ENCODE peak calls at places on chromosomes 4 and X, in seven cellular contexts. M is iPS-NIHi11; K is mammary epithelial cell; A is SW480; Y is C1 segment of cervical spinal cord; F is naive thymus-derived CD8-positive, alpha-beta T cell; U is GM13977. O is an unnamed sample.

GRCh38 chr4:82833696-82834313 is 35.2 kb upstream of the SCD5 start:
- DNase-seq in M (no peak), K (peak), A (peak), Y (no peak), F (no peak), U (no peak), O (no peak)

GRCh38 chr4:37095925-37096324 is 148.6 kb upstream of the NWD2 start:
- DNase-seq in M (no peak), K (no peak), A (no peak), Y (no peak), F (no peak), U (no peak), O (no peak)

GRCh38 chrX:11531226-11531625 is 134.5 kb downstream of the ARHGAP6 start:
- DNase-seq in M (no peak), K (no peak), A (no peak), Y (no peak), F (no peak), U (no peak), O (no peak)

GRCh38 chrX:63784902-63785692 is at the start of gene ARHGEF9:
- DNase-seq in M (peak), K (no peak), A (no peak), Y (no peak), F (no peak), U (no peak), O (no peak)

GRCh38 chrX:22950278-22951266 is 49.2 kb upstream of the DDX53 start:
- DNase-seq in M (no peak), K (peak), A (peak), Y (no peak), F (no peak), U (no peak), O (no peak)

GRCh38 chr4:57554693-57555092 is 444.5 kb upstream of the IGFBP7 start:
- DNase-seq in M (no peak), K (no peak), A (no peak), Y (no peak), F (no peak), U (no peak), O (no peak)

GRCh38 chr4:9765091-9765490 is 16.3 kb upstream of the DRD5 start:
- DNase-seq in M (peak), K (no peak), A (no peak), Y (no peak), F (no peak), U (peak), O (no peak)

GRCh38 chr4:55458611-55459010 is 62.9 kb downstream of the TMEM165 start:
- DNase-seq in M (no peak), K (peak), A (no peak), Y (no peak), F (no peak), U (no peak), O (no peak)

GRCh38 chr4:152738812-152739211 is 40.7 kb downstream of the TIGD4 start:
- DNase-seq in M (no peak), K (peak), A (no peak), Y (no peak), F (no peak), U (no peak), O (no peak)

GRCh38 chr4:75015627-75016026 is 82.7 kb downstream of the PARM1 start:
- DNase-seq in M (no peak), K (no peak), A (no peak), Y (no peak), F (no peak), U (no peak), O (no peak)

GRCh38 chr4:24001945-24002640 is 112.2 kb upstream of the PPARGC1A start:
- DNase-seq in M (no peak), K (no peak), A (no peak), Y (no peak), F (no peak), U (no peak), O (no peak)

GRCh38 chr4:1031956-1032795 is 20.8 kb downstream of the FGFRL1 start:
- DNase-seq in M (peak), K (no peak), A (peak), Y (no peak), F (no peak), U (no peak), O (no peak)

GRCh38 chrX:103215768-103216085 is 819 bp downstream of the BEX4 start:
- DNase-seq in M (no peak), K (no peak), A (no peak), Y (no peak), F (no peak), U (no peak), O (no peak)

GRCh38 chr4:38210396-38211114 is 250.4 kb downstream of the PTTG2 start:
- DNase-seq in M (no peak), K (no peak), A (no peak), Y (no peak), F (no peak), U (no peak), O (no peak)

GRCh38 chrX:16610121-16610565 is 39.8 kb upstream of the S100G start:
- DNase-seq in M (no peak), K (peak), A (no peak), Y (no peak), F (no peak), U (no peak), O (no peak)

GRCh38 chr4:14043203-14043602 is 415.7 kb upstream of the BOD1L1 start:
- DNase-seq in M (no peak), K (no peak), A (no peak), Y (no peak), F (no peak), U (no peak), O (no peak)

GRCh38 chr4:90852232-90852631 is 725.0 kb downstream of the CCSER1 start:
- DNase-seq in M (peak), K (no peak), A (no peak), Y (no peak), F (no peak), U (no peak), O (no peak)

GRCh38 chrX:21940356-21940829 is at the start of gene SMS:
- DNase-seq in M (peak), K (peak), A (peak), Y (peak), F (peak), U (peak), O (no peak)

GRCh38 chr4:169225812-169226211 is 44.9 kb downstream of the SH3RF1 start:
- DNase-seq in M (no peak), K (peak), A (peak), Y (no peak), F (no peak), U (no peak), O (no peak)

GRCh38 chr4:3437582-3437936 is 4.2 kb upstream of the HGFAC start:
- DNase-seq in M (no peak), K (no peak), A (no peak), Y (no peak), F (no peak), U (no peak), O (no peak)

GRCh38 chr4:144518181-144518895 is 127.6 kb upstream of the HHIP start:
- DNase-seq in M (no peak), K (no peak), A (no peak), Y (no peak), F (no peak), U (no peak), O (no peak)

GRCh38 chrX:68647156-68647957 is at the start of gene STARD8:
- DNase-seq in M (peak), K (peak), A (peak), Y (no peak), F (no peak), U (no peak), O (no peak)

O was measured in GM12864.